ENCODE peak calls at places on chromosomes 12 and 14, in eight cellular contexts. U is PC-3, K is mesendoderm, X is H1, P is neuronal stem cell, D is OCI-LY7, E is Karpas-422, Y is HCT116. J is an unnamed sample.
A peak's percentile ranks its signal among the peaks of the same experiment; 100 is the strongest.

GRCh38 chr12:122956028-122956427 is 10.2 kb downstream of the ABCB9 start:
- DNase-seq in U (no peak), K (no peak), X (no peak), P (no peak), D (no peak), E (no peak), Y (no peak), J (no peak)

GRCh38 chr12:82800185-82800584 is 113.5 kb downstream of the TMTC2 start:
- DNase-seq in U (no peak), K (no peak), X (no peak), P (no peak), D (no peak), E (no peak), Y (no peak), J (no peak)

GRCh38 chr14:47270715-47271114 is 404.7 kb downstream of the MDGA2 start:
- DNase-seq in U (no peak), K (no peak), X (no peak), P (no peak), D (no peak), E (no peak), Y (no peak), J (no peak)

GRCh38 chr12:50742776-50743175 is 21.1 kb upstream of the ATF1 start:
- DNase-seq in U (no peak), K (no peak), X (no peak), P (no peak), D (no peak), E (no peak), Y (no peak), J (no peak)

GRCh38 chr12:85191-85666 is 18.7 kb downstream of the IQSEC3 start:
- DNase-seq in U (no peak), K (no peak), X (no peak), P (no peak), D (no peak), E (no peak), Y (no peak), J (no peak)

GRCh38 chr14:50225974-50226297 is 5.4 kb downstream of the SOS2 start:
- DNase-seq in U (no peak), K (peak; percentile 80), X (no peak), P (no peak), D (no peak), E (no peak), Y (no peak), J (no peak)

GRCh38 chr12:132907216-132907615 is 19.8 kb upstream of the CHFR start:
- DNase-seq in U (no peak), K (no peak), X (no peak), P (no peak), D (no peak), E (no peak), Y (no peak), J (no peak)

GRCh38 chr14:42214981-42215491 is 608.4 kb downstream of the LRFN5 start:
- DNase-seq in U (peak; percentile 94), K (peak; percentile 6), X (no peak), P (peak; percentile 12), D (no peak), E (no peak), Y (no peak), J (no peak)

GRCh38 chr12:51392556-51393237 is 1.5 kb upstream of the GALNT6 start:
- DNase-seq in U (no peak), K (peak; percentile 81), X (peak; percentile 54), P (peak; percentile 24), D (no peak), E (no peak), Y (no peak), J (peak; percentile 72)

GRCh38 chr14:50977863-50978520 is 33.7 kb upstream of the PYGL start:
- DNase-seq in U (no peak), K (no peak), X (no peak), P (no peak), D (peak; percentile 59), E (peak; percentile 49), Y (no peak), J (no peak)

GRCh38 chr14:68405959-68406358 is 386.9 kb downstream of the ZFP36L1 start:
- DNase-seq in U (peak; percentile 58), K (no peak), X (no peak), P (no peak), D (no peak), E (no peak), Y (no peak), J (no peak)

GRCh38 chr12:2547273-2548044 is 247.3 kb upstream of the FKBP4 start:
- DNase-seq in U (no peak), K (no peak), X (no peak), P (no peak), D (no peak), E (no peak), Y (no peak), J (no peak)

GRCh38 chr14:51328089-51328941 is 88.3 kb downstream of the TMX1 start:
- DNase-seq in U (peak; percentile 41), K (peak; percentile 25), X (no peak), P (no peak), D (no peak), E (no peak), Y (no peak), J (peak; percentile 77)

GRCh38 chr12:30926243-30927209 is at the start of gene TSPAN11:
- DNase-seq in U (no peak), K (peak; percentile 64), X (peak; percentile 79), P (peak; percentile 80), D (no peak), E (no peak), Y (no peak), J (no peak)

GRCh38 chr14:100981808-100982207 is 78.3 kb upstream of the RTL1 start:
- DNase-seq in U (peak; percentile 68), K (no peak), X (no peak), P (no peak), D (no peak), E (no peak), Y (peak; percentile 35), J (no peak)

GRCh38 chr12:2673966-2674810 is 120.6 kb upstream of the FKBP4 start:
- DNase-seq in U (no peak), K (peak; percentile 45), X (peak; percentile 74), P (no peak), D (peak; percentile 4), E (no peak), Y (peak; percentile 8), J (no peak)

GRCh38 chr12:55925870-55926737 is 1.6 kb downstream of the PYM1 start:
- DNase-seq in U (no peak), K (no peak), X (no peak), P (no peak), D (peak; percentile 48), E (peak; percentile 51), Y (peak; percentile 29), J (peak; percentile 16)

GRCh38 chr12:46108721-46109120 is 118.3 kb upstream of the SCAF11 start:
- DNase-seq in U (no peak), K (no peak), X (no peak), P (no peak), D (peak; percentile 91), E (peak; percentile 65), Y (no peak), J (no peak)

GRCh38 chr14:50828738-50829471 is 2.1 kb downstream of the NIN start:
- DNase-seq in U (no peak), K (no peak), X (no peak), P (no peak), D (no peak), E (no peak), Y (no peak), J (no peak)

GRCh38 chr14:63840981-63841380 is 11.8 kb upstream of the SYNE2 start:
- DNase-seq in U (peak; percentile 32), K (peak; percentile 18), X (peak; percentile 89), P (no peak), D (peak; percentile 37), E (peak; percentile 80), Y (no peak), J (peak; percentile 41)

GRCh38 chr14:50340945-50341344 is 28.8 kb downstream of the DMAC2L start:
- DNase-seq in U (no peak), K (peak; percentile 33), X (no peak), P (no peak), D (peak; percentile 14), E (peak; percentile 65), Y (no peak), J (peak; percentile 25)

GRCh38 chr14:44505588-44505987 is 1.5 kb downstream of the FSCB start:
- DNase-seq in U (no peak), K (peak; percentile 38), X (no peak), P (no peak), D (no peak), E (peak; percentile 79), Y (no peak), J (no peak)

GRCh38 chr14:64919618-64920017 is 5.4 kb downstream of the CHURC1 start:
- DNase-seq in U (no peak), K (peak; percentile 38), X (no peak), P (no peak), D (no peak), E (no peak), Y (no peak), J (no peak)

GRCh38 chr12:128969480-128970055 is 116.3 kb downstream of the GLT1D1 start:
- DNase-seq in U (peak; percentile 52), K (peak; percentile 79), X (peak; percentile 82), P (peak; percentile 35), D (peak; percentile 52), E (peak; percentile 75), Y (no peak), J (peak; percentile 60)

GRCh38 chr12:128970110-128970509 is 116.8 kb downstream of the GLT1D1 start:
- DNase-seq in U (no peak), K (no peak), X (no peak), P (no peak), D (no peak), E (no peak), Y (no peak), J (no peak)

GRCh38 chr12:128970941-128971340 is 117.7 kb downstream of the GLT1D1 start:
- DNase-seq in U (no peak), K (no peak), X (no peak), P (no peak), D (no peak), E (no peak), Y (no peak), J (no peak)

GRCh38 chr12:128973883-128974681 is 120.8 kb downstream of the GLT1D1 start:
- DNase-seq in U (no peak), K (no peak), X (no peak), P (no peak), D (no peak), E (no peak), Y (no peak), J (no peak)

GRCh38 chr12:128971802-128972201 is 118.5 kb downstream of the GLT1D1 start:
- DNase-seq in U (no peak), K (peak; percentile 42), X (no peak), P (peak; percentile 48), D (peak; percentile 12), E (no peak), Y (no peak), J (no peak)
- H3K4me2 ChIP-seq in U (no peak overlapping the region), K (peak overlapping the region; percentile 18), X (peak overlapping the region; percentile 8), P (no peak overlapping the region), D (no peak overlapping the region), E (no peak overlapping the region), Y (no peak overlapping the region), J (no peak overlapping the region)

GRCh38 chr14:96888158-96888557 is 91.0 kb downstream of the VRK1 start:
- DNase-seq in U (no peak), K (no peak), X (no peak), P (no peak), D (no peak), E (no peak), Y (no peak), J (no peak)
- H3K4me2 ChIP-seq in U (no peak overlapping the region), K (no peak overlapping the region), X (no peak overlapping the region), P (no peak overlapping the region), D (no peak overlapping the region), E (no peak overlapping the region), Y (no peak overlapping the region), J (no peak overlapping the region)

GRCh38 chr14:61598980-61599379 is 96.3 kb upstream of the HIF1A start:
- DNase-seq in U (no peak), K (no peak), X (no peak), P (no peak), D (peak; percentile 57), E (no peak), Y (no peak), J (no peak)
- H3K4me2 ChIP-seq in U (no peak overlapping the region), K (no peak overlapping the region), X (no peak overlapping the region), P (no peak overlapping the region), D (peak overlapping the region; percentile 38), E (no peak overlapping the region), Y (no peak overlapping the region), J (peak overlapping the region; percentile 3)

GRCh38 chr12:24770851-24771250 is 178.1 kb downstream of the BCAT1 start:
- DNase-seq in U (no peak), K (no peak), X (no peak), P (no peak), D (no peak), E (no peak), Y (no peak), J (no peak)
- H3K4me2 ChIP-seq in U (no peak overlapping the region), K (no peak overlapping the region), X (no peak overlapping the region), P (no peak overlapping the region), D (no peak overlapping the region), E (no peak overlapping the region), Y (no peak overlapping the region), J (no peak overlapping the region)

J was measured in DND-41.